ENCODE peak calls at places on chromosomes 16 and 17, in eight cellular contexts. Y is GM23338, I is H1, D is GM12878, Q is K562, G is HCT116, F is endothelial cell of umbilical vein, Z is HepG2. W is an unnamed sample.

GRCh38 chr17:38538906-38539305 is 66.8 kb downstream of the SRCIN1 start:
- DNase-seq in Y (no peak), I (no peak), G (no peak), D (no peak), Q (no peak), F (no peak), Z (no peak), W (no peak)

GRCh38 chr16:65825191-65825856 is 541.2 kb upstream of the CDH5 start:
- DNase-seq in Q (no peak), Z (no peak), G (no peak), D (no peak), Y (no peak), I (no peak), F (no peak), W (no peak)

GRCh38 chr17:43367588-43368242 is 31.1 kb upstream of the ARL4D start:
- DNase-seq in I (peak), Z (peak), D (peak), Y (peak), F (no peak), G (peak), Q (peak), W (peak)

GRCh38 chr17:65287040-65287439 is 149.9 kb downstream of the RGS9 start:
- DNase-seq in Z (no peak), Y (no peak), Q (no peak), F (no peak), G (no peak), D (no peak), I (no peak), W (no peak)

GRCh38 chr16:48912360-48912759 is 302.4 kb upstream of the N4BP1 start:
- DNase-seq in G (no peak), F (no peak), Y (peak), Z (no peak), D (peak), Q (no peak), I (no peak), W (no peak)

GRCh38 chr16:743794-744500 is 3.1 kb upstream of the CIAO3 start:
- DNase-seq in Q (no peak), G (no peak), Z (no peak), F (no peak), I (no peak), Y (peak), D (no peak), W (no peak)

GRCh38 chr17:56762988-56763387 is 70.7 kb downstream of the C17orf67 start:
- DNase-seq in Z (no peak), Y (no peak), G (no peak), F (no peak), Q (no peak), D (no peak), I (no peak), W (no peak)

GRCh38 chr17:31156326-31156725 is 61.5 kb downstream of the NF1 start:
- DNase-seq in D (no peak), F (no peak), G (no peak), Z (no peak), Q (no peak), Y (no peak), I (no peak), W (no peak)

GRCh38 chr16:8725513-8726178 is 51.2 kb downstream of the ABAT start:
- DNase-seq in Z (peak), Q (no peak), F (no peak), Y (no peak), G (no peak), D (no peak), I (no peak), W (no peak)

GRCh38 chr17:29930399-29931010 is 477 bp upstream of the SSH2 start:
- DNase-seq in F (peak), Z (peak), Q (no peak), D (no peak), Y (peak), I (peak), G (no peak), W (no peak)

GRCh38 chr17:47316316-47316715 is 7.4 kb upstream of the EFCAB13 start:
- DNase-seq in Q (no peak), I (no peak), D (no peak), Z (peak), G (no peak), F (peak), Y (no peak), W (no peak)

GRCh38 chr17:13587487-13588338 is 14.0 kb downstream of the HS3ST3A1 start:
- DNase-seq in Z (no peak), F (no peak), I (no peak), D (no peak), Q (no peak), Y (no peak), G (no peak), W (no peak)

GRCh38 chr17:60392845-60393702 is 1.1 kb upstream of the USP32 start:
- DNase-seq in Q (peak), I (no peak), Z (peak), D (peak), G (peak), Y (peak), F (peak), W (no peak)

GRCh38 chr16:81376880-81377279 is 62.1 kb downstream of the GAN start:
- DNase-seq in F (peak), I (no peak), Q (no peak), Y (no peak), G (peak), D (no peak), Z (no peak), W (no peak)

GRCh38 chr16:2507052-2507678 is 6.6 kb upstream of the ATP6V0C start:
- DNase-seq in D (peak), Q (no peak), F (no peak), I (no peak), G (no peak), Y (peak), Z (no peak), W (no peak)

GRCh38 chr17:1649844-1650409 is at the start of gene RILP:
- DNase-seq in Z (peak), D (no peak), Q (peak), I (peak), Y (peak), F (peak), G (peak), W (no peak)

GRCh38 chr17:46088595-46088994 is 89.5 kb downstream of the STH start:
- DNase-seq in G (no peak), Y (no peak), D (no peak), F (no peak), Z (no peak), I (no peak), Q (no peak), W (no peak)

GRCh38 chr17:76182016-76182764 is 41.1 kb upstream of the FOXJ1 start:
- DNase-seq in Q (peak), Y (peak), I (peak), F (peak), Z (peak), G (peak), D (peak), W (peak)

GRCh38 chr17:76184266-76184665 is 43.2 kb upstream of the FOXJ1 start:
- DNase-seq in Q (no peak), D (no peak), F (no peak), I (no peak), Y (no peak), Z (no peak), G (no peak), W (no peak)

GRCh38 chr17:76178124-76178523 is 37.1 kb upstream of the FOXJ1 start:
- DNase-seq in F (no peak), Z (no peak), D (no peak), I (no peak), Q (no peak), Y (no peak), G (no peak), W (no peak)

GRCh38 chr17:76176701-76177574 is 35.9 kb upstream of the FOXJ1 start:
- DNase-seq in Y (no peak), D (no peak), Z (no peak), G (no peak), I (no peak), Q (no peak), F (no peak), W (no peak)

DNA sequence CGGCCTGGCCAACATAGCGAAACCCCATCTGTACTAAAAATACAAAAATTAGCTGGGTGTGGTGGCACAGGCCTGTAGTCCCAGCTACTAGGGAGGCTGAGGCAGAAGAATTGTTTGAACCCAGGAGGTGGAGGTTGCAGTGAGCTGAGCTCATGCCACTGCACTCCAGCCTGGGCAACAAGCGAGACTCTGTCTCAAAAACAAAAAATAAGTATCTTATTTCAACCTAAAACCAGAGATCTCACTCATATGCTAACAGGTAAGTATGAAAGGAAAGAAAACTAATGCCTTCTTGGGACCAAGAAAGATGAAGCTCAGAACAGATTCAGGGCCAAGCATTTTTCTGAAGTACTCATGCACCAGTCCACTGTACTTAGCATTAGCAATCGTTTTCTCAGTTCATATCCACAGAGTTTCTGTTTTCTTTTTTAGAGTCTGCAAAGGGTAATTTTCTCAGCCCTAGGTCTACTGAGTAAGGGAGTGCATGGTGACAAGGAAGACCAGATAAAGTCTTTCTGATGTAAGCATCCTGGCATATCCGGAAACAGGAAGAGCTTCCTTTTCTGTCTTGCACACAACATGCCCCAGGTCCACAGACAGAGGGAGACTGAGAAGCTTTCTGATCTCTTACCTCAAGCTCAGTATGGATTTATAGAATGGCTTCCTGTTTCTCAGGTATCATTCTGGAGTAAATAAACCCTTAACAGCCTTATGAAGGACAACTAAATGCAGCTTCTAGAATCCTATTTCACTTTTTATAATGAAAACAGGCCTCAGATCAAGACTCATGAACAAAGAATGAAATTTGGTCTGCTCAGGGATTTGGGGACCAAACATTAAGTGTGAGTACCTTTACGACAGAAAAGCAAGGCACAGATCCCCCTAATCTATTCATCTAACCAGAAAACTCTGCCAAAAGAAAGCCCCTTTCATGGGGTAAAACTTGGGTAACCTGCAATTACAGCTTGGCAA is 38.7 kb upstream of the FOXJ1 start:
- DNase-seq in Q (peak), Y (no peak), I (no peak), D (peak), F (no peak), Z (no peak), G (no peak), W (no peak)
- TF ChIP-seq POLR2AphosphoS5 in Q (peak), Y (no peak), I (no peak), D (no peak), F (no peak), Z (no peak), G (no peak), W (no peak)

GRCh38 chr17:77865109-77865611 is 93.3 kb upstream of the TNRC6C start:
- DNase-seq in F (no peak), Z (no peak), Q (no peak), G (no peak), I (no peak), D (no peak), Y (no peak), W (no peak)
- H3K4me3 ChIP-seq in F (no peak), Z (no peak), Q (no peak), G (no peak), I (no peak), D (no peak), Y (no peak), W (no peak)

GRCh38 chr17:72219824-72220473 is 99.1 kb downstream of the SOX9 start:
- DNase-seq in I (no peak), Q (no peak), Z (no peak), F (no peak), Y (peak), D (no peak), G (no peak), W (no peak)
- TF ChIP-seq EZH2 in I (no peak), Q (no peak), Z (no peak), F (no peak), Y (peak), D (no peak), G (no peak), W (no peak)

GRCh38 chr16:87146676-87147075 is 170.5 kb downstream of the C16orf95 start:
- DNase-seq in I (no peak), F (no peak), G (no peak), D (no peak), Z (no peak), Y (no peak), Q (no peak), W (no peak)

GRCh38 chr16:87153326-87153725 is 163.9 kb downstream of the C16orf95 start:
- DNase-seq in Z (no peak), I (no peak), F (no peak), Q (no peak), G (no peak), D (no peak), Y (no peak), W (no peak)

GRCh38 chr16:87152221-87152755 is 164.9 kb downstream of the C16orf95 start:
- DNase-seq in Z (no peak), Y (no peak), F (no peak), I (no peak), Q (no peak), G (no peak), D (no peak), W (no peak)

GRCh38 chr16:87149051-87149450 is 168.1 kb downstream of the C16orf95 start:
- DNase-seq in Q (no peak), Y (no peak), I (no peak), G (no peak), Z (no peak), F (no peak), D (no peak), W (no peak)

DNA sequence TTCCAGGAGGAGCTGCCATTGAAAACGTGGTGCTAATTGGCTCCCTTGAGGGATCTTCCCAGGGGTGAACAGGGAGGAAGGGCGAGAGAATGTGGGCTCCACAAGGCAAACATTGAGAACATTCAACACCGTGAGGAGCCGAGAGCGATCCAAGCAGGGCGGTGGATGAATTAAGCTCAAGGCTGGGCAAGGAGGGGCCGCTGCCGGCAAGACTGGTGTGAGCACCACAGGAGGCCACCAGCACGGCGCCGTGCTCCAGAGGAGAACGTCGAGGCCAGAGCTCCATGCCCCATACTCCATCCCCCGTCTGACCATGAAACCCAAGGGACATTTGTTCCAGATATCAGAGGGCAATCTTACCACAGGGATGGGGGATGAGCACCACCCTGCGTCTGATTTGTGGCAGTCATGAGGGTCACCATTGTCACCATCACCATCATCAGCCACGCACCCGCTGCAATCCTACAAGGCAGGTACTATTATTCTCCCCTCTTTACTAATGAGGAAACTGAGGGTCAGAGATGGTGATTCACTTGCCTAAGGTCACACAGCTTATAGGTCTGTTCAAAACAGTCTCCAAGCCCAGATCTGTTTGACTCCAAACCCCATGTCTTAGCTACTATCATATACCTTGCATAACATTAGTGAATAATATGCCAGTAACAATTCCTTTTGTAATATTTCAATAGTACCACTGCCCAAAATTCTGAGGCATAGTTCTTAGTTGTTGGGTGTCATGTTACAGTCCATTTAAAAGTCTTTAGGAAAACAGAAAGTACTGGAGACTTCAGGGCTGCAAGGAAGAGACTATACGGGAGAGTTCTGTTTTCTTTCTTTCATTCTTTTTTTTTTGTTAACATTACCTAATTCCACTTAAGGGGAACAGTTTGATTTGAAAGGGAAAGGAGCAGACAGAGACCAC is 166.6 kb downstream of the C16orf95 start:
- DNase-seq in F (no peak), G (no peak), Z (no peak), D (no peak), I (no peak), Y (no peak), Q (no peak), W (no peak)
- TF ChIP-seq POLR2AphosphoS5 in F (no peak), G (no peak), Z (no peak), D (no peak), I (no peak), Y (no peak), Q (no peak), W (no peak)

DNA sequence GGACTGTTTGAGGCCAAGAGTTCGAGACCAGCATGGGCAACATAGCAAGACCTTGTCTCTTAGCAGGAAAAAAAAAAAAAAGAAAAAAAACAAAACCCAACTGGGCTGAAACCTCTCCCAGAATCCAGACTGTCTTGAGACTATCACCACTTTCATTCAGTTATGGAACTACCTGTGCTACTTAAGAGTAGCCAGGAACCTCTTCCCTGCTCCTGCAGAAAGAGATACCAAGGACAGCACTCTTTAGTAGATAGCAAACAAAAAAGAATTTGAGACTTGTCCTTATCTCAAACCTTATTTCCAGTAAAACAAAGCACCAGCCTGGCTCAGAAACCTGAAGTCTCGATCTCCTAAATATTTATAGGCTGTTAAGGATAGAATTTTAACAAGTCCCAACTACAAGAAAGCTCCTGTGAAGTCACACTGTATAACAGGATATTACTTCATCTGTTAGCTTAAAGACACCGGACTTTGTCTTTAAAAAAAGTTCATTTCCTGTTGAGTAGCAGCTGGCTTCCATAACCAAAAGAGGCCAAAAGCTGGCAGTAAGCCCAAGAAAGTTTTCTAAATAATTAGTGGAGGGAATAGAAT is 5.1 kb downstream of the CDR2 start:
- DNase-seq in I (no peak), G (no peak), D (no peak), Y (no peak), F (peak), Z (peak), Q (no peak), W (no peak)
- H3K4me3 ChIP-seq in I (no peak), G (no peak), D (peak), Y (no peak), F (no peak), Z (no peak), Q (no peak), W (peak)

DNA sequence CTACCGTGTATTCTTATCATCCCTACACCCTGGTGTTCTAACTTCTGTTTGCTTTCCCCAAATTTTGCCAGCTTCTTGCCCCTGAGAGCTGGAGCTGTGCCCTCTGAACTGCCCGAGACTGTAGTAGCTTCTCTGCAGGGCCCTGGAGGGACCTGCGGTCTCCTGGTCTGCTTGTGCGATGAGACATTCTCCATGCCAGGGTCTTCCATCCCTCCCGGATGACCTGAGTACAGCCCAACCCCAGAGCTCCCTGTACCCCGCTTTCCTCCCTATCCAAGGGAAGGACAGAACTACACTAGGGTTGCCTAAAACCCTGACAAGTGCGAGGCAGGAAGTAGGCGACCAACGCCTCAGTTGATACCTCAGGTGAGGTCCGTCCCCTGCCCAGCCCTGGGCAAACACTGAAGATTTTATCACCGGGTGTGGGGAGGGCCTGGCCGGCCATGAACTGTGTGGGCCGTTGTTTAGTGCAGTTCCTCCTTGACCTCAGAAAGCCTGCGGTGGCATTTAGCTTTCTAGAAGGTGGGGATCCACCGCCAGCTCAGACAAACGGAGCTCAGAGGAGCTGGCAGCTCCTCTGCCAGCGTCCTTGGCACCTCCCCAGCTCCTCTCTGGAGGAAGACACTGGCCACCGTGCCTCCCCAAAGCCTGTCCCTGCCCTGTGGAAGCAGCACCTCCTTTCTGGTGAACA is 13.7 kb downstream of the CANT1 start:
- DNase-seq in Y (no peak), F (no peak), Z (no peak), G (no peak), I (no peak), D (no peak), Q (no peak), W (no peak)
- TF ChIP-seq EZH2 in Y (no peak), F (no peak), Z (no peak), G (no peak), I (no peak), D (no peak), Q (no peak), W (no peak)

GRCh38 chr17:28346746-28347246 is 10.5 kb downstream of the POLDIP2 start:
- DNase-seq in G (no peak), I (no peak), F (peak), Z (peak), Q (peak), Y (peak), D (no peak), W (no peak)

GRCh38 chr17:28344435-28344901 is 8.9 kb downstream of the TNFAIP1 start:
- DNase-seq in D (no peak), F (no peak), Z (no peak), Q (no peak), Y (no peak), I (no peak), G (no peak), W (no peak)

GRCh38 chr17:28346199-28346580 is 10.6 kb downstream of the TNFAIP1 start:
- DNase-seq in Z (no peak), Y (peak), I (no peak), G (no peak), Q (no peak), D (no peak), F (peak), W (no peak)

GRCh38 chr17:28344011-28344410 is 8.4 kb downstream of the TNFAIP1 start:
- DNase-seq in I (no peak), Q (no peak), Y (no peak), G (no peak), Z (no peak), D (no peak), F (no peak), W (no peak)

GRCh38 chr17:28345420-28346198 is 10.0 kb downstream of the TNFAIP1 start:
- DNase-seq in Z (no peak), I (no peak), G (no peak), Y (no peak), Q (no peak), F (peak), D (no peak), W (no peak)
- TF ChIP-seq POLR2AphosphoS5 in Z (peak), I (no peak), G (peak), Y (no peak), Q (no peak), F (peak), D (no peak), W (peak)